ENCODE peak calls at places on chromosomes 2 and 18, in seven cellular contexts. S is M059J, I is ELF-1, E is left ventricle myocardium inferior, C is Peyer's patch, O is epithelial cell of prostate, K is heart left ventricle. W is an unnamed sample.

GRCh38 chr18:13289501-13290205 is 71.1 kb downstream of the LDLRAD4 start:
- DNase-seq in E (no peak), K (no peak), S (peak), I (no peak), C (no peak), O (no peak), W (no peak)

GRCh38 chr2:69356471-69356870 is 30.6 kb downstream of the GFPT1 start:
- DNase-seq in E (no peak), C (no peak), I (no peak), K (no peak), S (no peak), O (no peak), W (peak)

GRCh38 chr2:207282916-207283315 is 117.2 kb upstream of the KLF7 start:
- DNase-seq in E (no peak), C (no peak), K (no peak), I (no peak), S (peak), O (no peak), W (no peak)

GRCh38 chr2:8682719-8683667 is 1.1 kb downstream of the ID2 start:
- DNase-seq in I (peak), S (peak), E (no peak), O (no peak), C (peak), K (no peak), W (peak)

GRCh38 chr18:31206787-31207381 is 44.2 kb upstream of the DSC1 start:
- DNase-seq in O (peak), I (peak), S (peak), K (no peak), E (peak), C (peak), W (peak)

GRCh38 chr2:192137451-192137850 is 57.3 kb downstream of the TMEFF2 start:
- DNase-seq in I (no peak), S (no peak), E (no peak), O (no peak), K (no peak), C (no peak), W (peak)

GRCh38 chr2:63871864-63872263 is 30.2 kb downstream of the UGP2 start:
- DNase-seq in K (no peak), C (no peak), E (no peak), S (peak), I (no peak), O (no peak), W (no peak)

GRCh38 chr2:47554311-47554905 is 151.5 kb downstream of the MSH2 start:
- DNase-seq in O (no peak), I (no peak), C (no peak), E (no peak), K (no peak), S (peak), W (no peak)

GRCh38 chr2:192749606-192750200 is 555.0 kb upstream of the TMEFF2 start:
- DNase-seq in K (no peak), O (no peak), E (no peak), C (no peak), S (peak), I (peak), W (peak)

GRCh38 chr2:70258532-70258875 is 567 bp downstream of the PCYOX1 start:
- DNase-seq in E (peak), S (peak), C (peak), K (peak), O (no peak), I (no peak), W (peak)

GRCh38 chr2:30679416-30680088 is 127.7 kb downstream of the CAPN13 start:
- DNase-seq in E (no peak), O (no peak), I (no peak), C (no peak), K (no peak), S (peak), W (peak)

GRCh38 chr2:151771599-151772358 is 37.5 kb upstream of the NEB start:
- DNase-seq in S (peak), I (no peak), E (no peak), C (no peak), K (no peak), O (no peak), W (no peak)

GRCh38 chr2:41378420-41378819 is 669.4 kb upstream of the PKDCC start:
- DNase-seq in S (no peak), K (no peak), C (no peak), E (no peak), O (no peak), I (peak), W (no peak)

GRCh38 chr2:149160701-149161217 is 122.3 kb downstream of the LYPD6B start:
- DNase-seq in E (no peak), O (no peak), C (no peak), S (peak), K (no peak), I (no peak), W (peak)

GRCh38 chr2:16051046-16051489 is 110.7 kb downstream of the MYCN start:
- DNase-seq in C (no peak), K (no peak), S (no peak), E (no peak), O (no peak), I (peak), W (no peak)

GRCh38 chr2:44083054-44083453 is 85.6 kb upstream of the PPM1B start:
- DNase-seq in E (no peak), S (no peak), C (no peak), K (no peak), I (no peak), O (no peak), W (no peak)

GRCh38 chr2:47065771-47066380 is 89.2 kb downstream of the STPG4 start:
- DNase-seq in E (no peak), S (peak), O (no peak), I (peak), K (peak), C (peak), W (peak)

GRCh38 chr2:64327510-64328414 is 126.2 kb upstream of the LGALSL start:
- DNase-seq in S (peak), K (no peak), E (peak), C (no peak), O (no peak), I (no peak), W (peak)

GRCh38 chr18:57819119-57819518 is 16.0 kb upstream of the ATP8B1 start:
- DNase-seq in I (no peak), K (no peak), C (no peak), S (peak), E (no peak), O (no peak), W (no peak)

W was measured in epithelial cell of esophagus.